ENCODE peak calls at places on chromosomes 2 and 18, in four cellular contexts. L is activated CD8-positive, alpha-beta memory T cell treated with anti-CD3 and anti-CD28 coated beads, Interleukin-2, amount 10 ng/mL, durations not matched to agents 7 days and 5 days; Y is COR-L47; J is activated CD4-positive, CD25-positive, alpha-beta regulatory T cell. M is an unnamed sample.

GRCh38 chr2:182868049-182868422 is 1.6 kb upstream of the FRZB start:
- DNase-seq in L (no peak), J (no peak), Y (no peak), M (no peak)

GRCh38 chr2:224657349-224657748 is 58.8 kb downstream of the CCDC195 start:
- DNase-seq in J (no peak), Y (no peak), L (no peak), M (no peak)

GRCh38 chr18:31102020-31102684 is at the start of gene DSC2:
- DNase-seq in Y (peak), J (no peak), L (no peak), M (peak)

GRCh38 chr18:9642799-9643445 is 28.6 kb upstream of the PPP4R1 start:
- DNase-seq in J (no peak), L (no peak), Y (no peak), M (no peak)

GRCh38 chr2:82524826-82525225 is 1934.3 kb downstream of the SUCLG1 start:
- DNase-seq in L (no peak), J (no peak), Y (no peak), M (no peak)

GRCh38 chr2:197576631-197577030 is 60.8 kb downstream of the MOB4 start:
- DNase-seq in L (no peak), J (no peak), Y (no peak), M (no peak)

GRCh38 chr2:18600255-18600613 is 10.9 kb upstream of the NT5C1B start:
- DNase-seq in J (no peak), L (no peak), Y (no peak), M (no peak)

GRCh38 chr2:136628490-136628889 is 136.9 kb upstream of the THSD7B start:
- DNase-seq in Y (no peak), L (no peak), J (no peak), M (peak)

GRCh38 chr2:168466190-168466737 is 10.2 kb downstream of the CERS6 start:
- DNase-seq in Y (no peak), J (no peak), L (no peak), M (no peak)

GRCh38 chr2:101986804-101987740 is 4.7 kb upstream of the IL1R2 start:
- DNase-seq in Y (no peak), J (no peak), L (peak), M (no peak)

GRCh38 chr2:29742641-29743040 is 178.7 kb downstream of the ALK start:
- DNase-seq in J (no peak), L (no peak), Y (no peak), M (no peak)

M was measured in Caco-2.